ENCODE peak calls at places on chromosomes 4 and X, in ten cellular contexts. O is H54, M is IMR-90, D is ovary, B is GM12892, P is gastrocnemius medialis, K is tibial nerve, J is breast epithelium, T is esophagus muscularis mucosa, C is transverse colon. U is an unnamed sample.

GRCh38 chr4:52870225-52870624 is 8.1 kb downstream of the RASL11B start:
- DNase-seq in B (no peak), P (no peak), D (no peak), M (no peak), T (no peak), O (no peak), C (no peak), K (no peak), J (no peak), U (no peak)

GRCh38 chrX:64394059-64394873 is 986 bp downstream of the MTMR8 start:
- DNase-seq in C (no peak), K (no peak), P (no peak), D (no peak), M (no peak), T (no peak), J (no peak), B (no peak), O (no peak), U (no peak)

GRCh38 chr4:174828845-174829701 is at the start of gene GLRA3:
- DNase-seq in C (peak; percentile 15), D (no peak), K (no peak), M (no peak), O (no peak), J (peak; percentile 77), P (no peak), T (no peak), B (no peak), U (peak; percentile 15)

GRCh38 chrX:83906921-83907320 is 46.0 kb downstream of the CYLC1 start:
- DNase-seq in P (no peak), T (no peak), K (no peak), J (no peak), D (no peak), M (no peak), C (no peak), O (no peak), B (no peak), U (no peak)

GRCh38 chrX:56000169-56000568 is 232.0 kb upstream of the KLF8 start:
- DNase-seq in O (no peak), C (no peak), K (no peak), M (no peak), P (no peak), T (no peak), J (no peak), D (no peak), B (no peak), U (no peak)

GRCh38 chr4:100118213-100118612 is 72.1 kb downstream of the DDIT4L start:
- DNase-seq in M (peak; percentile 4), K (no peak), P (no peak), O (no peak), J (no peak), C (no peak), D (no peak), T (no peak), B (no peak), U (no peak)

GRCh38 chr4:10831727-10832408 is 147.3 kb upstream of the CLNK start:
- DNase-seq in M (no peak), J (no peak), D (no peak), O (no peak), P (no peak), T (no peak), B (no peak), C (no peak), K (no peak), U (no peak)

GRCh38 chr4:118964891-118965411 is 76.3 kb downstream of the SYNPO2 start:
- DNase-seq in K (no peak), O (no peak), D (peak; percentile 64), M (peak; percentile 70), C (no peak), J (no peak), T (peak; percentile 83), B (no peak), P (no peak), U (no peak)

GRCh38 chr4:124343711-124344110 is 368.8 kb downstream of the ANKRD50 start:
- DNase-seq in T (no peak), M (peak; percentile 10), O (no peak), D (no peak), B (no peak), J (no peak), P (no peak), K (no peak), C (no peak), U (no peak)

DNA sequence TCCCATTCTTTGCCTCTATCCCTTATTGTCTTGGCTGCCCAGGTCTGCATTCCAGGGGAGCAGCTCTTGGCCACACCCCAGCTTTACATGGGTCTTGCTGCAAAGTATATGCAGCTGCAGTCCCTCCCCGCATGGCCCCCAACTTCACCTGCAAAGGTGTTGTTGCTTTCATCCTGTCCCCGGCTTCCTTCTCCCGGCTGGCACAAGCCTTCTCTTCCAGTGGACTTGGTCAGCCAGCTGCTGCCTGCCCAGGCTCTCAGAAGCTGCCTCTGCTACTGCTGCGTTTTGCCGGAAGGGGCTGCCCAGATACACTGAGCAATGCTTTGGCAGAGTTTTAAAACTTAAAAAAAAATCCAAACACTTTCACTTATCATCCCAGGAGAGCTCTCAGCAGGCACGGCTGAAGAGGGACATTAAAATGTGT is 121.2 kb upstream of the PDLIM3 start:
- DNase-seq in J (no peak), T (no peak), O (no peak), M (peak; percentile 18), B (no peak), C (peak; percentile 25), P (no peak), D (peak; percentile 61), K (no peak), U (no peak)
- TF ChIP-seq POLR2A in J (no peak), T (no peak), O (no peak), M (no peak), B (no peak), C (peak; percentile 20), P (no peak), D (no peak), K (no peak), U (no peak)

GRCh38 chr4:145177906-145178538 is 2.4 kb downstream of the OTUD4 start:
- DNase-seq in M (peak; percentile 45), J (no peak), D (no peak), B (no peak), O (no peak), T (no peak), C (no peak), P (no peak), K (no peak), U (no peak)
- TF ChIP-seq POLR2A in M (no peak), J (no peak), D (no peak), B (no peak), O (no peak), T (no peak), C (no peak), P (no peak), K (no peak), U (peak; percentile 21)

GRCh38 chr4:1763550-1764080 is 29.5 kb upstream of the FGFR3 start:
- DNase-seq in O (no peak), J (no peak), K (no peak), B (no peak), M (peak; percentile 22), T (no peak), D (peak; percentile 45), C (peak; percentile 23), P (no peak), U (peak; percentile 68)
- TF ChIP-seq POLR2A in O (no peak), J (no peak), K (no peak), B (no peak), M (no peak), T (no peak), D (no peak), C (no peak), P (no peak), U (no peak)

GRCh38 chrX:114050075-114050796 is 533.6 kb upstream of the HTR2C start:
- DNase-seq in O (no peak), J (no peak), B (no peak), T (no peak), P (no peak), D (no peak), M (no peak), C (no peak), K (no peak), U (no peak)

GRCh38 chrX:114046695-114047279 is 537.1 kb upstream of the HTR2C start:
- DNase-seq in T (no peak), P (no peak), K (no peak), D (no peak), B (no peak), C (no peak), O (no peak), M (no peak), J (no peak), U (no peak)

GRCh38 chrX:114051667-114052315 is 532.1 kb upstream of the HTR2C start:
- DNase-seq in O (no peak), P (no peak), B (no peak), M (no peak), C (no peak), K (no peak), D (no peak), T (no peak), J (no peak), U (no peak)

GRCh38 chrX:114047558-114047957 is 536.3 kb upstream of the HTR2C start:
- DNase-seq in B (no peak), K (no peak), O (no peak), P (no peak), D (no peak), J (no peak), C (no peak), T (no peak), M (no peak), U (no peak)

GRCh38 chrX:114049063-114049462 is 534.8 kb upstream of the HTR2C start:
- DNase-seq in D (no peak), B (no peak), T (no peak), P (no peak), M (no peak), C (no peak), O (no peak), J (no peak), K (no peak), U (no peak)
- TF ChIP-seq POLR2A in D (no peak), B (no peak), T (no peak), P (no peak), M (no peak), C (no peak), O (no peak), J (no peak), K (no peak), U (no peak)